ENCODE peak calls at places on chromosomes 13 and 19, in six cellular contexts. B is AG09309, O is thoracic aorta, I is glutamatergic neuron, F is endothelial cell, W is cardiac fibroblast. U is an unnamed sample.
A peak's percentile ranks its signal among the peaks of the same experiment; 100 is the strongest.

GRCh38 chr13:77860621-77861020 is 58.0 kb downstream of the EDNRB start:
- DNase-seq in B (no peak), O (no peak), I (no peak), F (no peak), W (peak; percentile 89), U (no peak)

GRCh38 chr13:73216381-73216831 is 157.6 kb downstream of the KLF5 start:
- DNase-seq in B (peak; percentile 95), O (no peak), I (no peak), F (no peak), W (peak; percentile 18), U (no peak)

GRCh38 chr13:109130093-109130835 is 500.9 kb downstream of the MYO16 start:
- DNase-seq in B (no peak), O (no peak), I (peak; percentile 42), F (no peak), W (no peak), U (no peak)

GRCh38 chr13:73740681-73741080 is 393.5 kb downstream of the KLF12 start:
- DNase-seq in B (peak; percentile 13), O (no peak), I (no peak), F (no peak), W (peak; percentile 6), U (no peak)

GRCh38 chr13:33272531-33273124 is 12.9 kb downstream of the STARD13 start:
- DNase-seq in B (no peak), O (no peak), I (no peak), F (no peak), W (no peak), U (no peak)

GRCh38 chr13:28557725-28558124 is 62.8 kb upstream of the FLT1 start:
- DNase-seq in B (no peak), O (no peak), I (no peak), F (no peak), W (no peak), U (no peak)

GRCh38 chr13:77533875-77534788 is 1.4 kb upstream of the SCEL start:
- DNase-seq in B (no peak), O (no peak), I (no peak), F (no peak), W (no peak), U (peak; percentile 37)

GRCh38 chr13:69545500-69546025 is 562.1 kb upstream of the ATXN8OS start:
- DNase-seq in B (no peak), O (no peak), I (no peak), F (no peak), W (no peak), U (no peak)

GRCh38 chr13:42815686-42816085 is 34.3 kb downstream of the FAM216B start:
- DNase-seq in B (no peak), O (no peak), I (no peak), F (no peak), W (peak; percentile 56), U (no peak)

GRCh38 chr13:83298636-83299035 is 583.6 kb downstream of the SLITRK1 start:
- DNase-seq in B (no peak), O (no peak), I (no peak), F (no peak), W (no peak), U (no peak)

GRCh38 chr19:36257512-36257876 is 42.6 kb downstream of the ZNF146 start:
- DNase-seq in B (no peak), O (no peak), I (peak; percentile 53), F (no peak), W (no peak), U (no peak)

GRCh38 chr13:53216767-53217166 is 188.2 kb downstream of the OLFM4 start:
- DNase-seq in B (no peak), O (no peak), I (no peak), F (no peak), W (no peak), U (no peak)

GRCh38 chr13:53217221-53217620 is 188.6 kb downstream of the OLFM4 start:
- DNase-seq in B (no peak), O (no peak), I (no peak), F (no peak), W (no peak), U (no peak)
- TF ChIP-seq CTCF in B (no peak), O (no peak), I (no peak), F (no peak), W (no peak), U (no peak)

DNA sequence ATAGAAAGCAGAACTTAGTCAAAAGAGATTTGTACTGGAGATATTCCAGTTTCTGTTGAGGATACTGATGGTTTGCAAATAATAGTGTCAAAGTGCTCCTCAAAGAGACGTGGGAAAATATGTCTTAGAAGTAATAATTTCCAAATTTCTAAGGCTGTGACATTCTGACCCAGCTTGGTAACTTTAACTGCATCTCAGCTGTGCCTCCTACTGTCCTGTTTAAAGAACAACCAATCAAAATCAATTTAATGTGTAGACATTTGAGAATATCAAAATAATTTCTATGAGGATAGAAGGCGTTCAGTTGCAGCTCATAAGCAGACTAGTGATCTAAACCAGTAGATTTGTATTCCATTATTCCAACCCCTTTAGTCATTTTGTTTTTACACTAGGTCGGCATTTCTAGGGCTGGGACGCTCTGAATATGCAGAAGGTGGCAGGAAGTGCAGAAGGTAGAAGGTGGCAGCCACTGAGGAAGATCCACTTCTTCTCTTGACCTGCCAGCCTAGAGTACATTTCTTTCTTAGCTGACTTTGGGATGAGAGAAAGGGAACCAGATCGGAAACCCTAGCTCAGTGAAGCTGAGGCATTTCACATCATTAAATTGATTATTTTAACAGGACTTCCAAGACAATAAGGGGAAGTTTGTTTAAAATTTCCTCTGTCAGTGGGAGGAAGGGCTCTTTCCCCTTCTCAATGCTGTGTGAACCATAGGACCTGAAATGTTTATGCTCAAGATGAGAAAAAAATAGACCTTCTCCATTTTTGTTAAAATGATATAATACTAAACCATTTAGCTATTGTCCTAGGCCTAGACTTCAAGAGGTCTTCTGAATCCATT is 67.5 kb downstream of the COL4A1 start:
- DNase-seq in B (no peak), O (no peak), I (no peak), F (peak; percentile 3), W (peak; percentile 44), U (peak; percentile 53)
- TF ChIP-seq CTCF in B (no peak), O (no peak), I (no peak), F (no peak), W (peak; percentile 5), U (no peak)

GRCh38 chr19:57276430-57276829 is 3.9 kb upstream of the ZNF460 start:
- DNase-seq in B (no peak), O (no peak), I (no peak), F (no peak), W (no peak), U (no peak)

GRCh38 chr19:57280913-57281425 is 684 bp downstream of the ZNF460 start:
- DNase-seq in B (no peak), O (no peak), I (no peak), F (peak; percentile 4), W (peak; percentile 27), U (no peak)

GRCh38 chr19:57280165-57280912 is at the start of gene ZNF460:
- DNase-seq in B (peak; percentile 89), O (peak; percentile 73), I (peak; percentile 98), F (peak; percentile 94), W (peak; percentile 98), U (peak; percentile 99)

GRCh38 chr19:57282011-57282636 is 1.8 kb downstream of the ZNF460 start:
- DNase-seq in B (no peak), O (no peak), I (no peak), F (no peak), W (no peak), U (no peak)

GRCh38 chr19:57279418-57280164 is 694 bp upstream of the ZNF460 start:
- DNase-seq in B (peak; percentile 94), O (peak; percentile 84), I (peak; percentile 85), F (peak; percentile 82), W (peak; percentile 97), U (peak; percentile 97)
- TF ChIP-seq CTCF in B (peak; percentile 33), O (no peak), I (no peak), F (no peak), W (peak; percentile 29), U (peak; percentile 34)

DNA sequence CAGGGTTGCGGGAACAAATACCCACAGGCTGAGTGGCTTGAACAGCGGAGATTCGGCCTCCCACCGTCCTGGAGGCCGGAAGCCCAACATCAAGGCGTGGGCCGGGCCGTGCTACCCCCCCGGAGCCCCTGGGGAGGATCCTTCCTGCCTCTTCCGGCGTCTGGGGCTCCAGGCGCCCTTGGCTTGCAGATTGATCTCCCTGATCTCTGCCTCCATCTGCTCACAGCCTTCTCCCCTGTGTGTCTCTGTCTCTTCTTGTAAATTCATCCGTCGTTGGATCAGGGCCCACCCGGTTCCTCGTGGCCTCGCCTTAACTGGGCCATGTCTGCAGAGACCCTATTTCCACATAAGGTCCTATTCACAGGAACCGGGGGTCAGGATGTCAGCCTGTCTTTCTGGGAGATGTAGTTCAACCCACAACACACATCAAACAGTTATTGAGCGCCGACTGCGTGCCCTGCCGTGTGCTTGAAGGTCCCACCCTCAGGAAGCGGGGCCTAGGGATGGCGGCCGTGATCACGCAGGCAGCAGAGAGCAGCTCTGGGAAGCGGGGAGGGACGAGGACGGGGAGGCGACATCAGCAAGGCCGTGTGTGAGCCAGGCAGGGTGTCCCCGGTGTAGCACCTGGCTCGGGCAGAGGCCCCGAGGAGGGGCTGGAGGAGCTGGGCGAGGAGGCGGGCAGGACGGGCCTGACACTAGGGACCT is 21.3 kb downstream of the HCN2 start:
- DNase-seq in B (no peak), O (no peak), I (peak; percentile 83), F (no peak), W (peak; percentile 83), U (no peak)
- TF ChIP-seq CTCF in B (no peak), O (no peak), I (no peak), F (no peak), W (no peak), U (no peak)

GRCh38 chr19:40178756-40179155 is 12.5 kb upstream of the MAP3K10 start:
- DNase-seq in B (no peak), O (no peak), I (no peak), F (no peak), W (no peak), U (no peak)
- TF ChIP-seq CTCF in B (no peak), O (no peak), I (no peak), F (no peak), W (no peak), U (no peak)